ENCODE peak calls at places on chromosome 6, in nine cellular contexts. U is GM23248, F is cardiac muscle cell, R is HepG2, N is left ventricle myocardium inferior, W is tibial artery, O is uterus, A is aorta, Q is esophagus squamous epithelium. G is an unnamed sample.

GRCh38 chr6:47288245-47289090 is 21.2 kb downstream of the TNFRSF21 start:
- DNase-seq in U (no peak), W (no peak), F (no peak), A (no peak), N (no peak), O (no peak), R (no peak), Q (no peak), G (no peak)

GRCh38 chr6:11890849-11891248 is 112.2 kb upstream of the ADTRP start:
- DNase-seq in A (no peak), O (no peak), F (no peak), N (no peak), R (no peak), Q (no peak), U (peak; percentile 6), W (no peak), G (no peak)

GRCh38 chr6:136510782-136511181 is 39.4 kb downstream of the MAP7 start:
- DNase-seq in R (no peak), O (no peak), F (no peak), U (no peak), W (no peak), Q (no peak), N (no peak), A (no peak), G (no peak)

GRCh38 chr6:52636830-52637229 is 34.1 kb upstream of the TMEM14A start:
- DNase-seq in F (no peak), A (no peak), O (no peak), Q (no peak), U (no peak), R (peak; percentile 24), N (no peak), W (no peak), G (no peak)

GRCh38 chr6:151294561-151295101 is 54.9 kb downstream of the AKAP12 start:
- DNase-seq in R (no peak), W (no peak), N (no peak), F (no peak), Q (no peak), O (no peak), A (no peak), U (no peak), G (no peak)

GRCh38 chr6:165025040-165025439 is 284.4 kb downstream of the C6orf118 start:
- DNase-seq in R (no peak), N (no peak), Q (no peak), O (no peak), A (no peak), W (no peak), F (no peak), U (no peak), G (no peak)

GRCh38 chr6:81075974-81076373 is 676.5 kb downstream of the TENT5A start:
- DNase-seq in W (no peak), A (no peak), Q (no peak), N (no peak), U (peak; percentile 6), F (peak; percentile 29), R (peak; percentile 9), O (no peak), G (no peak)

GRCh38 chr6:69179681-69180080 is 544.6 kb downstream of the ADGRB3 start:
- DNase-seq in N (no peak), Q (no peak), W (no peak), A (no peak), R (peak; percentile 4), U (no peak), O (no peak), F (no peak), G (no peak)

GRCh38 chr6:162509821-162510220 is 217.7 kb downstream of the PRKN start:
- DNase-seq in F (no peak), A (no peak), U (no peak), Q (no peak), R (no peak), O (no peak), W (no peak), N (no peak), G (no peak)

GRCh38 chr6:161256390-161256789 is 17.5 kb downstream of the AGPAT4 start:
- DNase-seq in W (no peak), N (no peak), A (no peak), U (no peak), O (no peak), Q (no peak), R (no peak), F (no peak), G (no peak)

GRCh38 chr6:161257778-161258457 is 15.9 kb downstream of the AGPAT4 start:
- DNase-seq in U (peak; percentile 97), O (peak; percentile 61), A (peak; percentile 54), W (peak; percentile 40), F (peak; percentile 72), Q (no peak), N (no peak), R (no peak), G (no peak)

GRCh38 chr6:161254126-161254753 is 19.6 kb downstream of the AGPAT4 start:
- DNase-seq in A (no peak), W (no peak), F (peak; percentile 62), U (peak; percentile 29), R (no peak), N (no peak), Q (no peak), O (no peak), G (no peak)

GRCh38 chr6:161255518-161255917 is 18.3 kb downstream of the AGPAT4 start:
- DNase-seq in R (no peak), A (no peak), F (no peak), U (no peak), Q (no peak), W (no peak), N (no peak), O (no peak), G (no peak)

DNA sequence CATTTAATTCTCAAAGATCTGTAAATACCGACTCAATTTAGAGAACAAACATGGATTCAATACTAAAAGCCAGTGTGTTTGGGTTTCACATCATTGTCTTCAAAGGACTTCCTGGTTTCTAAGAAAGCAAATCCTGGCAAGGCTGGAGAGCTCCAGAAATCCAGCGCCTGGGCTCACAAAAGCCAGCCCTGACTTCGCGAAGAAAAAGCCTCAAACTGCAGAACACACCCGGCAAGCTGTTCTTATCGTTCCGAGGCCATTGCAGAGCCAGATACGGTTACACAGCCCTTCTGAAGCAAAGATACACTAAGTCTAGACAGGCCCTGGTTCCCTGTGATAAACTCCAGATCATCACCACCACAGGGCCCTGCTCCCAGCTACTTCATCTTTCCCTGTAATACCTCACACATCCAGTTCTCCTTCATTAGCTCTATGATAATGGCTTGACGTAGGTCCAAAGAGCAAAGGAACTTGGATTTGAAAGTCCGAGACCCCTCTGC is 19.1 kb downstream of the AGPAT4 start:
- DNase-seq in W (no peak), N (no peak), R (no peak), F (peak; percentile 76), O (no peak), A (no peak), U (peak; percentile 41), Q (no peak), G (no peak)
- H3K27me3 ChIP-seq in W (no peaks in the 10 kb centered on the region), N (no peaks in the 10 kb centered on the region), R (peaks cover 5% of the 10 kb centered on the region), F (no peaks in the 10 kb centered on the region), O (no peaks in the 10 kb centered on the region), A (no peaks in the 10 kb centered on the region), U (no peaks in the 10 kb centered on the region), Q (no peaks in the 10 kb centered on the region), G (no peaks in the 10 kb centered on the region)

GRCh38 chr6:10584607-10585006 is 63.5 kb downstream of the GCNT2 start:
- DNase-seq in O (no peak), R (no peak), N (no peak), U (no peak), W (no peak), F (no peak), Q (no peak), A (no peak), G (no peak)
- H3K4me1 ChIP-seq in O (no peaks in the 10 kb centered on the region), R (peaks cover 27% of the 10 kb centered on the region), N (peaks cover 27% of the 10 kb centered on the region), U (no peaks in the 10 kb centered on the region), W (peaks cover 5% of the 10 kb centered on the region), F (peaks cover 52% of the 10 kb centered on the region), Q (no peaks in the 10 kb centered on the region), A (peaks cover 5% of the 10 kb centered on the region), G (peaks cover 29% of the 10 kb centered on the region)

GRCh38 chr6:99353126-99353525 is 3.7 kb upstream of the FAXC start:
- DNase-seq in F (peak; percentile 19), Q (no peak), U (peak; percentile 18), R (no peak), W (no peak), O (no peak), N (no peak), A (no peak), G (no peak)

GRCh38 chr6:99354983-99355382 is 5.5 kb upstream of the FAXC start:
- DNase-seq in Q (no peak), U (no peak), O (no peak), A (no peak), R (no peak), W (no peak), N (no peak), F (no peak), G (no peak)

GRCh38 chr6:99359800-99360199 is 10.3 kb upstream of the FAXC start:
- DNase-seq in Q (no peak), A (no peak), N (no peak), W (no peak), F (no peak), O (no peak), R (no peak), U (no peak), G (no peak)

GRCh38 chr6:99356641-99357040 is 7.2 kb upstream of the FAXC start:
- DNase-seq in Q (no peak), U (no peak), F (no peak), W (no peak), R (no peak), O (no peak), N (no peak), A (no peak), G (no peak)
- H3K27me3 ChIP-seq in Q (no peaks in the 10 kb centered on the region), U (peaks cover 8% of the 10 kb centered on the region), F (peaks cover 9% of the 10 kb centered on the region), W (no peaks in the 10 kb centered on the region), R (peaks cover 7% of the 10 kb centered on the region), O (no peaks in the 10 kb centered on the region), N (peaks cover 58% of the 10 kb centered on the region), A (peaks cover 4% of the 10 kb centered on the region), G (peaks cover 7% of the 10 kb centered on the region)

GRCh38 chr6:128511518-128511917 is 8.9 kb downstream of the PTPRK start:
- DNase-seq in F (peak; percentile 41), N (no peak), W (no peak), A (no peak), Q (no peak), U (peak; percentile 66), O (no peak), R (no peak), G (no peak)

GRCh38 chr6:128516514-128516898 is 3.9 kb downstream of the PTPRK start:
- DNase-seq in R (peak; percentile 78), A (no peak), W (no peak), U (peak; percentile 54), Q (no peak), O (no peak), N (no peak), F (no peak), G (no peak)

GRCh38 chr6:128515550-128516513 is 4.6 kb downstream of the PTPRK start:
- DNase-seq in Q (no peak), R (no peak), F (peak; percentile 59), N (no peak), O (no peak), U (peak; percentile 63), A (no peak), W (no peak), G (no peak)

GRCh38 chr6:128512296-128512695 is 8.1 kb downstream of the PTPRK start:
- DNase-seq in F (no peak), R (no peak), N (no peak), O (no peak), U (no peak), W (no peak), Q (no peak), A (no peak), G (no peak)

GRCh38 chr6:128513878-128514277 is 6.5 kb downstream of the PTPRK start:
- DNase-seq in N (no peak), Q (no peak), F (no peak), O (no peak), R (no peak), A (no peak), W (no peak), U (no peak), G (no peak)
- H3K4me1 ChIP-seq in N (peaks cover 92% of the 10 kb centered on the region), Q (peaks cover 10% of the 10 kb centered on the region), F (peaks cover 29% of the 10 kb centered on the region), O (no peaks in the 10 kb centered on the region), R (peaks cover 88% of the 10 kb centered on the region), A (peaks cover 3% of the 10 kb centered on the region), W (peaks cover 19% of the 10 kb centered on the region), U (peaks cover 58% of the 10 kb centered on the region), G (peaks cover 40% of the 10 kb centered on the region)

G was measured in lower lobe of right lung.